ENCODE peak calls at places on chromosomes 4 and X, in seven cellular contexts. P, K, W, N, O, M and F are unnamed samples.

GRCh38 chrX:6891404-6891803 is 256.1 kb upstream of the STS start:
- DNase-seq in P (no peak), K (no peak), W (no peak), N (no peak), O (no peak), M (no peak), F (no peak)

GRCh38 chr4:67934628-67935027 is 28.7 kb downstream of the TMPRSS11A start:
- DNase-seq in P (no peak), K (no peak), W (no peak), N (no peak), O (no peak), M (no peak), F (no peak)

GRCh38 chr4:156568041-156568440 is 403.6 kb downstream of the PDGFC start:
- DNase-seq in P (no peak), K (no peak), W (no peak), N (no peak), O (no peak), M (no peak), F (no peak)

GRCh38 chr4:113008726-113009125 is 40.7 kb upstream of the ANK2 start:
- DNase-seq in P (no peak), K (no peak), W (no peak), N (no peak), O (no peak), M (no peak), F (no peak)

GRCh38 chrX:134634691-134635090 is 23.6 kb downstream of the PLAC1 start:
- DNase-seq in P (no peak), K (peak; percentile 15), W (no peak), N (peak; percentile 45), O (no peak), M (no peak), F (no peak)

GRCh38 chrX:38898261-38898660 is 97.0 kb downstream of the MID1IP1 start:
- DNase-seq in P (no peak), K (no peak), W (no peak), N (no peak), O (no peak), M (no peak), F (no peak)

GRCh38 chrX:39318497-39319343 is 517.5 kb downstream of the MID1IP1 start:
- DNase-seq in P (no peak), K (no peak), W (no peak), N (no peak), O (no peak), M (no peak), F (no peak)

GRCh38 chrX:153726286-153727107 is 1.8 kb downstream of the ABCD1 start:
- DNase-seq in P (peak; percentile 63), K (peak; percentile 65), W (peak; percentile 69), N (no peak), O (no peak), M (peak; percentile 67), F (peak; percentile 74)

GRCh38 chrX:24124227-24124799 is 25.2 kb upstream of the ZFX start:
- DNase-seq in P (no peak), K (no peak), W (no peak), N (no peak), O (no peak), M (no peak), F (no peak)